ENCODE peak calls at places on chromosomes 4 and X, in four cellular contexts. B, O, P and M are unnamed samples.

GRCh38 chrX:81308086-81308852 is 106.4 kb downstream of the SH3BGRL start:
- DNase-seq in O (no peak), B (peak; percentile 13), P (no peak), M (no peak)

GRCh38 chrX:134676440-134676839 is 18.2 kb upstream of the PLAC1 start:
- DNase-seq in B (no peak), O (no peak), P (peak; percentile 57), M (peak; percentile 81)

GRCh38 chr4:84814100-84814750 is 152.3 kb downstream of the WDFY3 start:
- DNase-seq in B (no peak), P (peak; percentile 91), O (no peak), M (peak; percentile 91)

GRCh38 chrX:43940811-43941210 is 32.4 kb downstream of the NDP start:
- DNase-seq in O (peak; percentile 42), P (peak; percentile 61), B (no peak), M (peak; percentile 61)

GRCh38 chr4:48445704-48446103 is 37.4 kb upstream of the SLC10A4 start:
- DNase-seq in B (no peak), P (peak; percentile 39), O (peak; percentile 29), M (no peak)

GRCh38 chr4:60744767-60745166 is 455.4 kb upstream of the ADGRL3 start:
- DNase-seq in O (no peak), P (peak; percentile 8), B (no peak), M (no peak)

GRCh38 chrX:2694868-2695267 is 3.8 kb downstream of the CD99 start:
- DNase-seq in P (no peak), O (no peak), B (no peak), M (no peak)

GRCh38 chrX:94058728-94059382 is 384.8 kb downstream of the FAM133A start:
- DNase-seq in B (no peak), P (no peak), O (peak; percentile 22), M (no peak)

GRCh38 chr4:22235798-22236197 is 280.1 kb downstream of the ADGRA3 start:
- DNase-seq in P (no peak), O (no peak), B (no peak), M (no peak)

GRCh38 chr4:164748375-164748774 is 5.6 kb upstream of the SMIM31 start:
- DNase-seq in B (no peak), O (peak; percentile 64), P (peak; percentile 44), M (peak; percentile 4)

GRCh38 chr4:42654606-42655005 is 2.3 kb downstream of the ATP8A1 start:
- DNase-seq in B (no peak), P (peak; percentile 84), O (no peak), M (peak; percentile 76)

GRCh38 chr4:152369203-152369902 is 166.5 kb downstream of the FBXW7 start:
- DNase-seq in O (peak; percentile 15), P (no peak), B (no peak), M (no peak)

GRCh38 chr4:19735012-19735411 is 516.7 kb upstream of the SLIT2 start:
- DNase-seq in O (no peak), B (no peak), P (peak; percentile 64), M (no peak)

GRCh38 chrX:82087699-82088098 is 885.8 kb downstream of the SH3BGRL start:
- DNase-seq in B (peak; percentile 30), O (no peak), P (no peak), M (no peak)

GRCh38 chr4:8676676-8677075 is 84.1 kb downstream of the CPZ start:
- DNase-seq in B (no peak), O (no peak), P (no peak), M (no peak)

GRCh38 chrX:48971325-48972213 is at the start of gene KCND1:
- DNase-seq in B (peak; percentile 78), O (peak; percentile 68), P (peak; percentile 39), M (peak; percentile 64)

GRCh38 chr4:159229164-159229563 is 126.3 kb downstream of the RAPGEF2 start:
- DNase-seq in B (no peak), P (peak; percentile 80), O (peak; percentile 57), M (peak; percentile 92)

GRCh38 chrX:10341309-10341708 is 184.5 kb downstream of the CLCN4 start:
- DNase-seq in O (no peak), B (no peak), P (no peak), M (no peak)

GRCh38 chr4:185002784-185003183 is 15.5 kb upstream of the HELT start:
- DNase-seq in O (no peak), P (no peak), B (no peak), M (no peak)

GRCh38 chr4:185004562-185005208 is 13.6 kb upstream of the HELT start:
- DNase-seq in O (no peak), P (no peak), B (no peak), M (no peak)

GRCh38 chr4:185003596-185004351 is 14.5 kb upstream of the HELT start:
- DNase-seq in P (no peak), O (no peak), B (no peak), M (no peak)

DNA sequence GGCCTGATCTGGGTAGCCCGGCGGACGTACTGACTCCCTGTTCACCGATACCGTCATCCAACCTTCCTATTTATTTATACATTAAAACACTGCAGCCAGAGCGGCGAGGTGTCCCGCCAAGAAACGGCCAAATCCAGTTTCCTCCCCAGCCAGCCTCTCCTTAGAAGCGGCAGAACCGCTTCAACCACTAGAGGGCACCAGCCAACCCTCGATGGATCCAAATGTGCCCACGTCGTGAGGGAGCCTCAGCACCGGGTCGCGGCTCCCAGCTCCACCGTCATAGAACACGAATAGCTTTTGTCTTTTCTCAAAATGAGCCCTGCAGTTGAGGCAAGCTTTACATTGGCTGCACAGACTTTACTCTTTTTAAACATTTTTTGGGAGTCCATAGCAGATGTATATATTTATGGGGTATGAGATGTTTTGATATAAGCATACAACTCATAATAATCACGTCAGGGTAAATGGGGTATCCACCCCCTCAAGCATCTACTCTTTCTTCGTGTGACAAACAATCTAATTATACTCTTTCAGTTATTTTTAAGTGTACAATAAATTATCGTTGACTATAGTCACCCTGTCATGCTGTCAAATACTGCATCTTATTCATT is 13.0 kb upstream of the HELT start:
- DNase-seq in P (peak; percentile 77), B (peak; percentile 90), O (peak; percentile 86), M (peak; percentile 27)
- H3K4me3 ChIP-seq in P (no peak overlapping the region), B (no peak overlapping the region), O (peak overlapping the region; percentile 23), M (peak overlapping the region; percentile 6)

GRCh38 chr4:54587107-54587506 is 70.7 kb upstream of the KIT start:
- DNase-seq in P (no peak), O (no peak), B (no peak), M (no peak)

GRCh38 chr4:54585321-54586000 is 72.3 kb upstream of the KIT start:
- DNase-seq in O (no peak), P (no peak), B (no peak), M (peak; percentile 34)

GRCh38 chr4:54587516-54587915 is 70.2 kb upstream of the KIT start:
- DNase-seq in B (no peak), O (no peak), P (no peak), M (no peak)

GRCh38 chr4:54588404-54588803 is 69.4 kb upstream of the KIT start:
- DNase-seq in B (no peak), P (no peak), O (no peak), M (peak; percentile 4)

DNA sequence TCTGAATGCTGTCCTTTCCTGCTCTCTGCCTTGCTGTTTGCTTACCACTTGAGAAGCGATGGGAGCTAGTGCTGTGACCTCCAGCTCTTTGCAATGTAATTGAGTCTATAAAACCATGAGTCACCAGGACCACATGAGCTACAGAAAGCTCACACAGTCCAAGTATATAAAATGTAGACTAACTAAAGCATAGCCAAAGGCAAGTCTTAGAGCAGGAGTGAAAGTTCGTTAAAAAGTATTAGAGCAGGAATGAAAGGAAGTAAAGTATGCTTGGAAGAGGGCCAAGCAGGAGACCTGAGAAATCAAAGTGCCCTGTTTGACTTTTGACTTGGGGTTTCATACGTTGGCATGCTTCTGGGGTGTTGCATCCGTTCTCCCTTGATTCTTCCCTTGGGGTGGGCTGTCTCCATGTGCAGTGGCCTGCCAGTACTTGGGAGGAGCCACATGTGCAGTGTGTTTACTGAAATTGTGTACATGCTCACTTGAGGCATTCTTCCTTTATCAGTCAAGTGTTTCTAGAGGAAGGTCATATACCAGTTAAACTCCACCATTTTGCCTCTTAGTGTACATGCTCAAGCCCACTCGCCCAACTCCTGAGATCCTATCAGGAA is 71.3 kb upstream of the KIT start:
- DNase-seq in B (no peak), O (peak; percentile 0), P (peak; percentile 28), M (peak; percentile 16)
- H3K4me3 ChIP-seq in B (no peak overlapping the region), O (no peak overlapping the region), P (no peak overlapping the region), M (no peak overlapping the region)

GRCh38 chrX:37809970-37810369 is 30.1 kb downstream of the CYBB start:
- DNase-seq in B (no peak), O (no peak), P (no peak), M (no peak)
- H3K4me3 ChIP-seq in B (no peak overlapping the region), O (no peak overlapping the region), P (no peak overlapping the region), M (no peak overlapping the region)

GRCh38 chr4:6471303-6472007 is 959 bp downstream of the PPP2R2C start:
- DNase-seq in O (no peak), P (no peak), B (no peak), M (no peak)

GRCh38 chr4:6469144-6469543 is 3.3 kb downstream of the PPP2R2C start:
- DNase-seq in O (no peak), B (no peak), P (no peak), M (no peak)

GRCh38 chr4:6470502-6471302 is 1.7 kb downstream of the PPP2R2C start:
- DNase-seq in B (peak; percentile 83), O (no peak), P (peak; percentile 26), M (peak; percentile 20)

GRCh38 chr4:6468376-6468775 is 4.0 kb downstream of the PPP2R2C start:
- DNase-seq in B (no peak), O (no peak), P (no peak), M (no peak)

DNA sequence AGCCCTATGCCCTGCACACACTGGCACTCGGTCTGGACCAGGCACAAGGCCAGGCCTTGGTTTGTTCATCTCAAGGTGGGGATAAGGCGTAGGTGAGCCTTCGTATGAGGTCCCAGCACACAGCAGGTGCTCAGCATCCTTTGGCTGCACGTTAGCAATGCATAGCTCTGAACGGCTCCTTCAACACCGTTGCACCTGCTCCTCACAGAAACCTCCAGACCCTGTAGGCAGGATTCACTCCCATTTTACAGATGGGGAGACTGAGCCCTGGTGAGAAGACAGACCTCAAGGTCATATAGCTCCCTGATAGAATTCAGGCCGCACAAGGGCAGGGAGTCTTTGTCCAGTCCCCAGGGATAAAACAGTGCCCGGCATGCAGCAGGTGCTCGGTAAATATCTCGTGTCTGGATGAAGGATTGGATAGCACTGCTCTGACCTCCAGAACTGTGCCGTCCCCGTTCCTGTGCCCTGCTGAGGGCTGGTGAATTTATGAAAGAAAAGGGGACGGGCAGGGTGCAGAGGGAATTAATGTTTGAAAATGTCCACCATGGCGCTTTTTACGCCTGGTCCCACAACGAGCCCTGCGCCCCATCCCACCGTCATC is 2.4 kb downstream of the PPP2R2C start:
- DNase-seq in B (no peak), O (no peak), P (no peak), M (no peak)
- H3K4me3 ChIP-seq in B (peak overlapping the region; percentile 47), O (peak overlapping the region; percentile 33), P (no peak overlapping the region), M (peak overlapping the region; percentile 28)

DNA sequence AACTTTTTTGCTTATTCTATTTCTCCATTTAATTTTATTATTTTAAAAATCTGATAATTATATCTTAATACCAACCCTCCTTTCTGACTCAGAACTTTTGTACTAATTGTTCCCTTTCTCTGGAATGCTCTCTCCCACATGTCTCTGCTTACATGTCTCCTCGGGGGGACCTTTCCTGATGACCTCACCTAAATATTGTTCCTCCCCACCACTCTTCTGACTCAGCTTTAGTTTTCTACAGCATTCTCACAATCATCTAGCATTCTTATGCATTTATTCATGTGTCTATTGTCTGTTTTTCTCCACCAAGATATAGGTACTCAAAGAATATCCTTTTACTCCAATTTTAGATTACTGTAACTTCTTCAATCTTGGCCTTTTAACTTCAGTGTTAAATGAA is 128.7 kb downstream of the MSL3 start:
- DNase-seq in P (no peak), O (no peak), B (no peak), M (peak; percentile 70)
- H3K4me3 ChIP-seq in P (no peak overlapping the region), O (no peak overlapping the region), B (no peak overlapping the region), M (no peak overlapping the region)